ENCODE peak calls at places on chromosomes 12 and 14, in four cellular contexts. I, V, E and W are unnamed samples.

GRCh38 chr14:67508973-67509372 is 20.5 kb upstream of the TMEM229B start:
- DNase-seq in E (no peak), V (no peak), I (no peak), W (no peak)

GRCh38 chr12:75439930-75440329 is 40.6 kb upstream of the GLIPR1 start:
- DNase-seq in E (no peak), I (no peak), V (no peak), W (no peak)

GRCh38 chr14:27553820-27554219 is 956.0 kb upstream of the NOVA1 start:
- DNase-seq in I (no peak), V (no peak), E (no peak), W (no peak)

GRCh38 chr12:53941187-53941586 is 2.6 kb downstream of the HOXC13 start:
- DNase-seq in E (no peak), I (no peak), V (no peak), W (no peak)

GRCh38 chr12:46260153-46260912 is 8.5 kb downstream of the SLC38A1 start:
- DNase-seq in I (no peak), E (peak; percentile 40), V (no peak), W (no peak)

GRCh38 chr12:27796093-27796492 is 16.1 kb upstream of the MANSC4 start:
- DNase-seq in V (no peak), I (no peak), E (no peak), W (no peak)

GRCh38 chr12:65668981-65669695 is 155.1 kb upstream of the HMGA2 start:
- DNase-seq in V (no peak), E (no peak), I (no peak), W (no peak)

GRCh38 chr12:92886131-92886530 is 43.0 kb downstream of the EEA1 start:
- DNase-seq in V (no peak), I (no peak), E (no peak), W (no peak)

GRCh38 chr12:12716151-12716844 is 870 bp upstream of the CDKN1B start:
- DNase-seq in V (peak; percentile 59), I (no peak), E (no peak), W (no peak)

GRCh38 chr14:64444984-64445845 is 20.1 kb upstream of the AKAP5 start:
- DNase-seq in V (peak; percentile 80), E (peak; percentile 64), I (no peak), W (no peak)

GRCh38 chr14:93970589-93970966 is 5.8 kb downstream of the ASB2 start:
- DNase-seq in V (peak; percentile 42), I (no peak), E (no peak), W (peak; percentile 55)

GRCh38 chr14:97779140-97779539 is 982.0 kb downstream of the VRK1 start:
- DNase-seq in E (no peak), V (no peak), I (no peak), W (peak; percentile 26)

GRCh38 chr12:24045816-24046257 is 96.4 kb upstream of the SOX5 start:
- DNase-seq in I (no peak), V (no peak), E (no peak), W (no peak)

GRCh38 chr14:99081156-99081765 is 190.7 kb downstream of the BCL11B start:
- DNase-seq in I (no peak), V (no peak), E (no peak), W (no peak)

GRCh38 chr12:97837401-97837800 is 374.8 kb downstream of the RMST start:
- DNase-seq in V (peak; percentile 76), I (no peak), E (no peak), W (no peak)

GRCh38 chr12:12563529-12563928 is 866 bp upstream of the DUSP16 start:
- DNase-seq in I (no peak), E (no peak), V (peak; percentile 25), W (no peak)

GRCh38 chr12:53241623-53242412 is 9.8 kb upstream of the RARG start:
- DNase-seq in I (no peak), E (no peak), V (no peak), W (no peak)

GRCh38 chr12:67698711-67699603 is 50.4 kb downstream of the DYRK2 start:
- DNase-seq in V (peak; percentile 96), I (no peak), E (peak; percentile 50), W (no peak)

GRCh38 chr14:63276492-63277342 is 42.0 kb downstream of the GPHB5 start:
- DNase-seq in I (no peak), V (peak; percentile 65), E (peak; percentile 78), W (peak; percentile 47)

GRCh38 chr12:82688035-82688501 is 1.4 kb downstream of the TMTC2 start:
- DNase-seq in I (no peak), V (peak; percentile 15), E (no peak), W (no peak)

GRCh38 chr14:61516957-61517356 is 178.4 kb upstream of the HIF1A start:
- DNase-seq in I (no peak), E (peak; percentile 47), V (no peak), W (no peak)

GRCh38 chr12:114682920-114683708 is 861 bp downstream of the TBX3 start:
- DNase-seq in E (no peak), I (no peak), V (peak; percentile 31), W (no peak)

GRCh38 chr12:116354950-116355779 is 77.7 kb upstream of the MED13L start:
- DNase-seq in V (no peak), I (no peak), E (no peak), W (no peak)

GRCh38 chr12:46385439-46385838 is 12.9 kb upstream of the SLC38A2 start:
- DNase-seq in E (no peak), V (no peak), I (no peak), W (no peak)

GRCh38 chr12:12206776-12207388 is 60.0 kb downstream of the LRP6 start:
- DNase-seq in I (no peak), E (no peak), V (no peak), W (no peak)

GRCh38 chr14:50846171-50846880 is 15.4 kb upstream of the NIN start:
- DNase-seq in I (no peak), V (peak; percentile 38), E (peak; percentile 89), W (no peak)

GRCh38 chr12:71605034-71605433 is 58.6 kb downstream of the ZFC3H1 start:
- DNase-seq in V (no peak), I (no peak), E (no peak), W (no peak)

GRCh38 chr12:111368291-111368683 is 608 bp downstream of the PHETA1 start:
- DNase-seq in V (no peak), E (peak; percentile 31), I (peak; percentile 56), W (no peak)

GRCh38 chr12:91825999-91826398 is 319.6 kb downstream of the BTG1 start:
- DNase-seq in V (no peak), E (no peak), I (no peak), W (no peak)